ENCODE peak calls at places on chromosomes 7 and 10, in four cellular contexts. W is GM12878, O is HL-60, T is K562. C is an unnamed sample.
A peak's percentile ranks its signal among the peaks of the same experiment; 100 is the strongest.

GRCh38 chr10:102644066-102644645 is at the start of gene TRIM8:
- DNase-seq in W (no peak), O (peak; percentile 44), T (peak; percentile 49), C (no peak)

GRCh38 chr10:34544400-34544799 is 270.7 kb downstream of the PARD3 start:
- DNase-seq in W (no peak), O (no peak), T (no peak), C (no peak)

GRCh38 chr7:44697136-44698045 is 51.3 kb upstream of the ZMIZ2 start:
- DNase-seq in W (no peak), O (no peak), T (no peak), C (no peak)

GRCh38 chr10:75230600-75231038 is 5.1 kb downstream of the COMTD1 start:
- DNase-seq in W (peak; percentile 40), O (peak; percentile 93), T (peak; percentile 88), C (peak; percentile 66)

GRCh38 chr7:36066021-36066664 is 86.9 kb upstream of the EEPD1 start:
- DNase-seq in W (no peak), O (no peak), T (no peak), C (no peak)

GRCh38 chr7:112263519-112263918 is 57.0 kb downstream of the ZNF277 start:
- DNase-seq in W (no peak), O (no peak), T (no peak), C (no peak)

GRCh38 chr10:124703778-124704427 is 40.3 kb downstream of the FAM53B start:
- DNase-seq in W (no peak), O (no peak), T (no peak), C (no peak)

GRCh38 chr10:118447478-118447877 is 105.4 kb upstream of the FAM204A start:
- DNase-seq in W (no peak), O (no peak), T (no peak), C (no peak)

GRCh38 chr7:22894585-22894984 is 71.9 kb upstream of the TOMM7 start:
- DNase-seq in W (no peak), O (peak; percentile 42), T (no peak), C (no peak)

GRCh38 chr10:77393821-77394501 is 243.6 kb downstream of the KCNMA1 start:
- DNase-seq in W (no peak), O (no peak), T (no peak), C (no peak)

GRCh38 chr10:48600645-48601505 is 4.0 kb downstream of the ARHGAP22 start:
- DNase-seq in W (no peak), O (no peak), T (no peak), C (no peak)

GRCh38 chr10:116538992-116539391 is 6.7 kb upstream of the PNLIP start:
- DNase-seq in W (no peak), O (no peak), T (no peak), C (no peak)

GRCh38 chr7:92489634-92490033 is 11.9 kb upstream of the ERVW-1 start:
- DNase-seq in W (no peak), O (no peak), T (no peak), C (no peak)

GRCh38 chr10:126561499-126562208 is 108.8 kb downstream of the C10orf90 start:
- DNase-seq in W (no peak), O (no peak), T (no peak), C (no peak)

GRCh38 chr7:65975814-65976445 is 6.1 kb downstream of the GUSB start:
- DNase-seq in W (no peak), O (no peak), T (no peak), C (no peak)

DNA sequence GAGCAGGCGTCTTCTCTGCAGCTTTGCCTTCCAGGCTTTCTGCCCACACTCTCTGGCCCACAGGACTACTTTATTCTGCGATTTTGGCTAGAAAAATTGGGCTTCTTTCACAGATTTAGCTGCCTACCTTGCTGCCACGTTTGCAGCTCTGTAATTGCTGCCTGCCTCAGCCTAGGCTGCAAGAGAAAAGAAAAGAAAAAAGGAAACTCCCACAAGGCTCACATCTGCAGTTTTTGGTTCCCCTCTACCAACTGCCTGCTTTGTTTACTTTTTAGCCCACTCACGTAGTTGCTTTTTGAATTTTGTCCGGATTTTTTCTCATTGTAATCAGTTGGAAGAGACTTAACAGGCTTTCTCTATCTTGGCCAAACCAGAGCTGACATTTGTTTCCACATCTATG is 24.3 kb downstream of the SUN3 start:
- DNase-seq in W (no peak), O (no peak), T (no peak), C (no peak)
- TF ChIP-seq SPI1 in W (no peak), O (no peak), T (no peak), C (no peak)

GRCh38 chr10:71060636-71061426 is 151.5 kb upstream of the UNC5B start:
- DNase-seq in W (no peak), O (no peak), T (no peak), C (no peak)
- TF ChIP-seq SPI1 in W (no peak), O (no peak), T (no peak), C (no peak)

DNA sequence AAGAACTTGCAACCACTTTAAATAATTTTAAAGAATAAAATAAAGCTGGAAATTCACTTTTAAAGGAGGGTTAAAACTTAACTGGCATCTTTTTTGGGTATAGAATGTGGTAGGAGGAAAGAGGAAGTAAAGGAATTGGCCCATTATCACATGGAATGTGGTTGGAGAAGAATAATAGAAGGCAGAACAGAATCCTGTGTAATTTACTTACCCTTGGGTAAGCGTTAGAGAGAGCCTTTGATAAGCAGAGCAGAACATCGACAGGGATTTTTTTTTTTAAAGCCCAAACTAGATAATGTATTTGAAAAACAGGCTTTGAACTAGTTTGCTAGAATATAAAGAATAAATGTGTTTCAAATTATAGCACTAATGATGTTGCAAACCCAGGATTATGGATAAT is 199.8 kb upstream of the KIAA1217 start:
- DNase-seq in W (no peak), O (no peak), T (no peak), C (no peak)
- TF ChIP-seq SPI1 in W (no peak), O (no peak), T (no peak), C (no peak)

GRCh38 chr10:73106301-73106700 is 4.0 kb upstream of the NUDT13 start:
- DNase-seq in W (no peak), O (no peak), T (no peak), C (no peak)
- TF ChIP-seq SPI1 in W (no peak), O (no peak), T (no peak), C (no peak)

DNA sequence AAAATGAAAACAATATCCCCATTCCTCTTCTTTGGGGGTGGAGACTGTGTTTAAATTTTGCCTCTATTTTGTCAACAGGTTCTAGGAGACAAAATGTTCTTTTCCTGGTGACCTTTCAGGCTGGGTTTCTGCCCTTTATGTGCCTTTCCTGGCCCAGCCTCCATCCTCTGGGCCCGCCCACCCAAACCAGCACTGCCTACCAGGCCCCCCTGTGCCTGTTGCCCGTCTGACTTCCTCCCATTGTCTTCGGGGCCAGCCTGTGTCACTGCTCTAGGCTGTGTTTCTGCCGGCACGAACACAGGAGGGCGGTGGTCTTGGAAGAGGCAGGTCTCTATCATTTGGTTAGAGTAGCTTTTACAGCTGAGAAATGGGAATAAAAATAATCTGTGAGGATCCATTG is 13.9 kb downstream of the TSPAN14 start:
- DNase-seq in W (no peak), O (no peak), T (no peak), C (no peak)
- TF ChIP-seq SPI1 in W (peak; percentile 41), O (no peak), T (peak; percentile 42), C (peak; percentile 2)

DNA sequence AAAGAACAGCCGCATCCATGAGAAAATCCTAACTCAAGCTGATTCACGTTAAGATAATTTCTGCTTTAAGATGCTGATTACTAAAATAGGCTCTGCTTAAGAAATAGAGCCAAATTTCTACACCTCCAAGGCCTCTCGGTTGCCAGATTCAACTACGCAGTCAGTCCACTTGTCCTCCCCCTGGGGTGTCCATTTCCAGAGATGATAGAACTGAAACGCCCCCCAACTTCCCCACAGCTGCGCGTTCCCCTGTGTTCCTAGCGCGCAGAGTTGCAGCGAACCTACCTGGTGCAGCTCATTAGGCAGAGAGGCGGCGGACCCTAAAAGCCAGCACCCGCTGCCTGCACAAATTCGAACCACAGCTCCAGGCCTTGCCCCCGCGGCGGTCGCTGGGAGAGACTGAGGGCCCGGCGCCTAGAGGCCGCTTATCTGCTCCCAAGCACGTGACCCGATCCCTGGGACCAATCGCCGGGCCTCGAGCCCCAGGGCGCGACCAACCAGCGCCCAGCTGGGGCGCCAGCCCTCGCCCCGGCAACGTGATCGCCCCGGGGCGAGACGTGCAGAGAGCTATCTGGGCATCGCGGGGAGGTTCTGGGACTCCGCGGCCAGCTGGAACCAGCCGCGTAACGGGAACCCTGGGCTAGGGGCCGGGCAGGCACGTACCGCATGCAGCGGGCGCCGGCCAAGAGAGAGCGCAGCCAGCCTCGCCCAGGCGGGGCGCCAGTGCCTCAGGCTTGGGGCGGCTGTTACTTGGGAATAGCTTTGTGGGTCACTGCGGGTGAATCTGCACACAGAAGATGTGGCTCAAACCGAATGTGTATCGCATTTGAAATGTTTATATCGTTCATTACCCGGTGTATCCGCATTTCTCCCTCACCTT is at the start of gene PPP1R3C:
- DNase-seq in W (no peak), O (peak; percentile 33), T (no peak), C (peak; percentile 6)
- TF ChIP-seq SPI1 in W (no peak), O (no peak), T (no peak), C (no peak)

DNA sequence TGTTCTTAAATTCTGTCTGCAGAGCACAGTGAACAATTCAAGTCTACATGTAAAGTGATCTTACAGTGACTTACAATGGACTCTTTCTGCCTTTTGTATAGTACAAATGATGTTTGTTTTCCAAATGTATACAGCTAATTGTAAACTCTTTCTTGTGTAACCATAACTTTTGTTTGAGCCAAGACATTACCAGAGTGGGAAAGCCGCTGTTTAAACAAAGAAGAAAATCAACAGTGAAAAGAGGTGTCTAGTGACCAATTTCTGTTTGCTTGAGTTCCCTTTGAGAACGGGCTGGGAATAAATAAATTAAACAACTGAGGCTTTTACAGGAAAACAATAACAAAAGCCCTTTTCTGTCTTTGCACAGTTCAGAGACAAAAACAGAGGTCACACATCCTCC is 1163.3 kb downstream of the CNTNAP2 start:
- DNase-seq in W (no peak), O (no peak), T (no peak), C (no peak)
- TF ChIP-seq SPI1 in W (no peak), O (no peak), T (no peak), C (no peak)

GRCh38 chr10:73398024-73398423 is 15.8 kb downstream of the ANXA7 start:
- DNase-seq in W (no peak), O (no peak), T (peak; percentile 50), C (no peak)
- TF ChIP-seq SPI1 in W (no peak), O (no peak), T (no peak), C (no peak)

DNA sequence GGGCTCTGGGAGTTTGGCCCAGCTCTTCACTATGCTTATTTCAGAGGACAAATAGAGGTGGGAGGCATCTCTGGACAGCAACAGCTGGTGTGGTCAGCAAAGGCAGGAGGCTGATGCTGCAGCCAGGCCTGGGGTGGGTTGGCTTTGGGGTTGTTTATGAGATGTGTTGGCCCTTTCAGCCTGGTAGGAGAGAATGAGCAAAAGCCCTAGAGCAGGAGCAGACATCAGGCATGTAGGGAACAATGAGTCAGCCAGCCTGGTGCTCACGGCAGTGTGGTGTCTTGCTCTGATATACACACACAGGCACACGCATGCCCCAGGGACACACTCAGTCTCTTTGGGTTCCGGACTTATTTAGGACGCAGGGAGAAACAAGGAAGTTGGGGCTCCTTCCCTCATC is 157.1 kb downstream of the PRKCQ start:
- DNase-seq in W (no peak), O (no peak), T (no peak), C (no peak)
- TF ChIP-seq SPI1 in W (no peak), O (no peak), T (no peak), C (no peak)

C was measured in GM12891.